ENCODE peak calls at places on chromosome 11, in six cellular contexts. One of them, this sample, is unnamed.

GRCh38 chr11:8017071-8017470 is 29.9 kb downstream of the EIF3F start:
- DNase-seq in stromal cell of bone marrow: no peak
- DNase-seq in hepatocyte: no peak
- DNase-seq in mucosa of gallbladder: no peak
- DNase-seq in stimulated activated CD4-positive, alpha-beta T cell treated with anti-CD3 and anti-CD28 coated beads, Interleukin-1b, Interleukin-23, amount 100 ng/mL, for 1 hour: no peak
- DNase-seq in hypothalamus: no peak
- DNase-seq in this sample: no peak

GRCh38 chr11:31711137-31711536 is 100.0 kb downstream of the PAX6 start:
- DNase-seq in stromal cell of bone marrow: no peak
- DNase-seq in hepatocyte: no peak
- DNase-seq in mucosa of gallbladder: no peak
- DNase-seq in stimulated activated CD4-positive, alpha-beta T cell treated with anti-CD3 and anti-CD28 coated beads, Interleukin-1b, Interleukin-23, amount 100 ng/mL, for 1 hour: no peak
- DNase-seq in hypothalamus: no peak
- DNase-seq in this sample: no peak

GRCh38 chr11:72239296-72239848 is 4.6 kb downstream of the PHOX2A start:
- DNase-seq in hypothalamus: no peak
- DNase-seq in stromal cell of bone marrow: no peak
- DNase-seq in stimulated activated CD4-positive, alpha-beta T cell treated with anti-CD3 and anti-CD28 coated beads, Interleukin-1b, Interleukin-23, amount 100 ng/mL, for 1 hour: no peak
- DNase-seq in mucosa of gallbladder: no peak
- DNase-seq in hepatocyte: peak; percentile 64
- DNase-seq in this sample: no peak

GRCh38 chr11:10304495-10305261 is at the start of gene ADM:
- DNase-seq in hepatocyte: peak; percentile 93
- DNase-seq in mucosa of gallbladder: peak; percentile 91
- DNase-seq in hypothalamus: peak; percentile 46
- DNase-seq in stimulated activated CD4-positive, alpha-beta T cell treated with anti-CD3 and anti-CD28 coated beads, Interleukin-1b, Interleukin-23, amount 100 ng/mL, for 1 hour: no peak
- DNase-seq in stromal cell of bone marrow: peak; percentile 85
- DNase-seq in this sample: no peak

GRCh38 chr11:114738954-114739353 is 60.6 kb downstream of the NXPE2 start:
- DNase-seq in stromal cell of bone marrow: peak; percentile 13
- DNase-seq in hypothalamus: no peak
- DNase-seq in mucosa of gallbladder: peak; percentile 32
- DNase-seq in hepatocyte: peak; percentile 61
- DNase-seq in stimulated activated CD4-positive, alpha-beta T cell treated with anti-CD3 and anti-CD28 coated beads, Interleukin-1b, Interleukin-23, amount 100 ng/mL, for 1 hour: no peak
- DNase-seq in this sample: peak; percentile 20

GRCh38 chr11:132028380-132029240 is 658.2 kb downstream of the NTM start:
- DNase-seq in hepatocyte: peak; percentile 58
- DNase-seq in stromal cell of bone marrow: no peak
- DNase-seq in stimulated activated CD4-positive, alpha-beta T cell treated with anti-CD3 and anti-CD28 coated beads, Interleukin-1b, Interleukin-23, amount 100 ng/mL, for 1 hour: no peak
- DNase-seq in mucosa of gallbladder: peak; percentile 23
- DNase-seq in hypothalamus: no peak
- DNase-seq in this sample: no peak

GRCh38 chr11:43366597-43367121 is 7.9 kb downstream of the TTC17 start:
- DNase-seq in mucosa of gallbladder: no peak
- DNase-seq in stimulated activated CD4-positive, alpha-beta T cell treated with anti-CD3 and anti-CD28 coated beads, Interleukin-1b, Interleukin-23, amount 100 ng/mL, for 1 hour: no peak
- DNase-seq in hypothalamus: no peak
- DNase-seq in stromal cell of bone marrow: no peak
- DNase-seq in hepatocyte: no peak
- DNase-seq in this sample: no peak

GRCh38 chr11:65899356-65900124 is 648 bp downstream of the FOSL1 start:
- DNase-seq in hypothalamus: no peak
- DNase-seq in hepatocyte: peak; percentile 84
- DNase-seq in stromal cell of bone marrow: peak; percentile 64
- DNase-seq in stimulated activated CD4-positive, alpha-beta T cell treated with anti-CD3 and anti-CD28 coated beads, Interleukin-1b, Interleukin-23, amount 100 ng/mL, for 1 hour: peak; percentile 62
- DNase-seq in mucosa of gallbladder: no peak
- DNase-seq in this sample: no peak

GRCh38 chr11:67262731-67263675 is 3.3 kb upstream of the GRK2 start:
- DNase-seq in hepatocyte: peak; percentile 88
- DNase-seq in stimulated activated CD4-positive, alpha-beta T cell treated with anti-CD3 and anti-CD28 coated beads, Interleukin-1b, Interleukin-23, amount 100 ng/mL, for 1 hour: peak; percentile 56
- DNase-seq in mucosa of gallbladder: peak; percentile 82
- DNase-seq in hypothalamus: peak; percentile 43
- DNase-seq in stromal cell of bone marrow: peak; percentile 73
- DNase-seq in this sample: peak; percentile 39

GRCh38 chr11:64224151-64224890 is 1.7 kb downstream of the TRPT1 start:
- DNase-seq in hepatocyte: no peak
- DNase-seq in stimulated activated CD4-positive, alpha-beta T cell treated with anti-CD3 and anti-CD28 coated beads, Interleukin-1b, Interleukin-23, amount 100 ng/mL, for 1 hour: no peak
- DNase-seq in stromal cell of bone marrow: no peak
- DNase-seq in mucosa of gallbladder: no peak
- DNase-seq in hypothalamus: no peak
- DNase-seq in this sample: no peak

GRCh38 chr11:10617551-10617950 is 49.1 kb upstream of the LYVE1 start:
- DNase-seq in stimulated activated CD4-positive, alpha-beta T cell treated with anti-CD3 and anti-CD28 coated beads, Interleukin-1b, Interleukin-23, amount 100 ng/mL, for 1 hour: no peak
- DNase-seq in hepatocyte: no peak
- DNase-seq in hypothalamus: no peak
- DNase-seq in mucosa of gallbladder: no peak
- DNase-seq in stromal cell of bone marrow: no peak
- DNase-seq in this sample: no peak

GRCh38 chr11:65606876-65607613 is 7.0 kb downstream of the MAP3K11 start:
- DNase-seq in hypothalamus: peak; percentile 78
- DNase-seq in stromal cell of bone marrow: peak; percentile 87
- DNase-seq in stimulated activated CD4-positive, alpha-beta T cell treated with anti-CD3 and anti-CD28 coated beads, Interleukin-1b, Interleukin-23, amount 100 ng/mL, for 1 hour: no peak
- DNase-seq in hepatocyte: peak; percentile 93
- DNase-seq in mucosa of gallbladder: peak; percentile 95
- DNase-seq in this sample: no peak

GRCh38 chr11:65525659-65526480 is 987 bp downstream of the SCYL1 start:
- DNase-seq in hypothalamus: no peak
- DNase-seq in stimulated activated CD4-positive, alpha-beta T cell treated with anti-CD3 and anti-CD28 coated beads, Interleukin-1b, Interleukin-23, amount 100 ng/mL, for 1 hour: no peak
- DNase-seq in stromal cell of bone marrow: no peak
- DNase-seq in mucosa of gallbladder: no peak
- DNase-seq in hepatocyte: no peak
- DNase-seq in this sample: no peak

GRCh38 chr11:15113381-15113780 is 1.3 kb upstream of the INSC start:
- DNase-seq in mucosa of gallbladder: no peak
- DNase-seq in hypothalamus: no peak
- DNase-seq in hepatocyte: no peak
- DNase-seq in stimulated activated CD4-positive, alpha-beta T cell treated with anti-CD3 and anti-CD28 coated beads, Interleukin-1b, Interleukin-23, amount 100 ng/mL, for 1 hour: no peak
- DNase-seq in stromal cell of bone marrow: no peak
- DNase-seq in this sample: no peak

GRCh38 chr11:1567052-1567720 is 4.9 kb downstream of the DUSP8 start:
- DNase-seq in stimulated activated CD4-positive, alpha-beta T cell treated with anti-CD3 and anti-CD28 coated beads, Interleukin-1b, Interleukin-23, amount 100 ng/mL, for 1 hour: no peak
- DNase-seq in hepatocyte: no peak
- DNase-seq in hypothalamus: no peak
- DNase-seq in stromal cell of bone marrow: no peak
- DNase-seq in mucosa of gallbladder: no peak
- DNase-seq in this sample: no peak

GRCh38 chr11:110356769-110357671 is 60.6 kb upstream of the RDX start:
- DNase-seq in stimulated activated CD4-positive, alpha-beta T cell treated with anti-CD3 and anti-CD28 coated beads, Interleukin-1b, Interleukin-23, amount 100 ng/mL, for 1 hour: no peak
- DNase-seq in hypothalamus: no peak
- DNase-seq in mucosa of gallbladder: no peak
- DNase-seq in hepatocyte: peak; percentile 52
- DNase-seq in stromal cell of bone marrow: no peak
- DNase-seq in this sample: no peak

GRCh38 chr11:68495330-68495729 is 34.8 kb downstream of the PPP6R3 start:
- DNase-seq in stromal cell of bone marrow: no peak
- DNase-seq in hypothalamus: no peak
- DNase-seq in hepatocyte: no peak
- DNase-seq in stimulated activated CD4-positive, alpha-beta T cell treated with anti-CD3 and anti-CD28 coated beads, Interleukin-1b, Interleukin-23, amount 100 ng/mL, for 1 hour: no peak
- DNase-seq in mucosa of gallbladder: no peak
- DNase-seq in this sample: no peak

GRCh38 chr11:120217941-120218694 is 7.3 kb downstream of the OAF start:
- DNase-seq in hepatocyte: no peak
- DNase-seq in stromal cell of bone marrow: no peak
- DNase-seq in stimulated activated CD4-positive, alpha-beta T cell treated with anti-CD3 and anti-CD28 coated beads, Interleukin-1b, Interleukin-23, amount 100 ng/mL, for 1 hour: no peak
- DNase-seq in hypothalamus: peak; percentile 28
- DNase-seq in mucosa of gallbladder: no peak
- DNase-seq in this sample: no peak

GRCh38 chr11:129636926-129637325 is 178.7 kb upstream of the TMEM45B start:
- DNase-seq in mucosa of gallbladder: no peak
- DNase-seq in hepatocyte: no peak
- DNase-seq in stimulated activated CD4-positive, alpha-beta T cell treated with anti-CD3 and anti-CD28 coated beads, Interleukin-1b, Interleukin-23, amount 100 ng/mL, for 1 hour: no peak
- DNase-seq in hypothalamus: no peak
- DNase-seq in stromal cell of bone marrow: no peak
- DNase-seq in this sample: no peak

GRCh38 chr11:128022761-128023160 is 564.6 kb downstream of the ETS1 start:
- DNase-seq in mucosa of gallbladder: no peak
- DNase-seq in hypothalamus: no peak
- DNase-seq in stimulated activated CD4-positive, alpha-beta T cell treated with anti-CD3 and anti-CD28 coated beads, Interleukin-1b, Interleukin-23, amount 100 ng/mL, for 1 hour: no peak
- DNase-seq in hepatocyte: no peak
- DNase-seq in stromal cell of bone marrow: no peak
- DNase-seq in this sample: no peak

GRCh38 chr11:123166095-123166559 is 28.9 kb downstream of the CLMP start:
- DNase-seq in stromal cell of bone marrow: no peak
- DNase-seq in hepatocyte: peak; percentile 77
- DNase-seq in stimulated activated CD4-positive, alpha-beta T cell treated with anti-CD3 and anti-CD28 coated beads, Interleukin-1b, Interleukin-23, amount 100 ng/mL, for 1 hour: no peak
- DNase-seq in mucosa of gallbladder: peak; percentile 67
- DNase-seq in hypothalamus: no peak
- DNase-seq in this sample: no peak

GRCh38 chr11:33000181-33000580 is 15.5 kb upstream of the DEPDC7 start:
- DNase-seq in stromal cell of bone marrow: peak; percentile 75
- DNase-seq in hepatocyte: no peak
- DNase-seq in stimulated activated CD4-positive, alpha-beta T cell treated with anti-CD3 and anti-CD28 coated beads, Interleukin-1b, Interleukin-23, amount 100 ng/mL, for 1 hour: no peak
- DNase-seq in hypothalamus: no peak
- DNase-seq in mucosa of gallbladder: no peak
- DNase-seq in this sample: no peak

GRCh38 chr11:44982496-44983062 is 31.9 kb upstream of the TP53I11 start:
- DNase-seq in stimulated activated CD4-positive, alpha-beta T cell treated with anti-CD3 and anti-CD28 coated beads, Interleukin-1b, Interleukin-23, amount 100 ng/mL, for 1 hour: no peak
- DNase-seq in mucosa of gallbladder: no peak
- DNase-seq in stromal cell of bone marrow: no peak
- DNase-seq in hypothalamus: no peak
- DNase-seq in hepatocyte: no peak
- DNase-seq in this sample: no peak

GRCh38 chr11:95584589-95584988 is 205.0 kb downstream of the FAM76B start:
- DNase-seq in hypothalamus: no peak
- DNase-seq in stromal cell of bone marrow: no peak
- DNase-seq in hepatocyte: no peak
- DNase-seq in stimulated activated CD4-positive, alpha-beta T cell treated with anti-CD3 and anti-CD28 coated beads, Interleukin-1b, Interleukin-23, amount 100 ng/mL, for 1 hour: no peak
- DNase-seq in mucosa of gallbladder: no peak
- DNase-seq in this sample: no peak

GRCh38 chr11:86245369-86246292 is 1.1 kb downstream of the EED start:
- DNase-seq in hepatocyte: peak; percentile 19
- DNase-seq in hypothalamus: no peak
- DNase-seq in mucosa of gallbladder: no peak
- DNase-seq in stromal cell of bone marrow: no peak
- DNase-seq in stimulated activated CD4-positive, alpha-beta T cell treated with anti-CD3 and anti-CD28 coated beads, Interleukin-1b, Interleukin-23, amount 100 ng/mL, for 1 hour: no peak
- DNase-seq in this sample: no peak

GRCh38 chr11:17600316-17601205 is 53.5 kb downstream of the OTOG start:
- DNase-seq in stimulated activated CD4-positive, alpha-beta T cell treated with anti-CD3 and anti-CD28 coated beads, Interleukin-1b, Interleukin-23, amount 100 ng/mL, for 1 hour: no peak
- DNase-seq in stromal cell of bone marrow: no peak
- DNase-seq in mucosa of gallbladder: peak; percentile 7
- DNase-seq in hypothalamus: no peak
- DNase-seq in hepatocyte: no peak
- DNase-seq in this sample: no peak

GRCh38 chr11:64858467-64859401 is 14.3 kb upstream of the CDC42BPG start:
- DNase-seq in hepatocyte: no peak
- DNase-seq in stromal cell of bone marrow: no peak
- DNase-seq in stimulated activated CD4-positive, alpha-beta T cell treated with anti-CD3 and anti-CD28 coated beads, Interleukin-1b, Interleukin-23, amount 100 ng/mL, for 1 hour: no peak
- DNase-seq in mucosa of gallbladder: no peak
- DNase-seq in hypothalamus: no peak
- DNase-seq in this sample: no peak

GRCh38 chr11:82195251-82195650 is 538.4 kb downstream of the FAM181B start:
- DNase-seq in stromal cell of bone marrow: no peak
- DNase-seq in hepatocyte: no peak
- DNase-seq in mucosa of gallbladder: no peak
- DNase-seq in hypothalamus: no peak
- DNase-seq in stimulated activated CD4-positive, alpha-beta T cell treated with anti-CD3 and anti-CD28 coated beads, Interleukin-1b, Interleukin-23, amount 100 ng/mL, for 1 hour: no peak
- DNase-seq in this sample: no peak

GRCh38 chr11:121038642-121039409 is 14.9 kb downstream of the TBCEL start:
- DNase-seq in hypothalamus: no peak
- DNase-seq in hepatocyte: no peak
- DNase-seq in mucosa of gallbladder: peak; percentile 10
- DNase-seq in stimulated activated CD4-positive, alpha-beta T cell treated with anti-CD3 and anti-CD28 coated beads, Interleukin-1b, Interleukin-23, amount 100 ng/mL, for 1 hour: no peak
- DNase-seq in stromal cell of bone marrow: no peak
- DNase-seq in this sample: no peak

GRCh38 chr11:48095779-48096470 is 115.6 kb downstream of the PTPRJ start:
- DNase-seq in stromal cell of bone marrow: no peak
- DNase-seq in hypothalamus: no peak
- DNase-seq in stimulated activated CD4-positive, alpha-beta T cell treated with anti-CD3 and anti-CD28 coated beads, Interleukin-1b, Interleukin-23, amount 100 ng/mL, for 1 hour: no peak
- DNase-seq in hepatocyte: no peak
- DNase-seq in mucosa of gallbladder: no peak
- DNase-seq in this sample: no peak

GRCh38 chr11:69429716-69430491 is 51.6 kb upstream of the LINC01488 start:
- DNase-seq in hepatocyte: no peak
- DNase-seq in mucosa of gallbladder: no peak
- DNase-seq in hypothalamus: no peak
- DNase-seq in stimulated activated CD4-positive, alpha-beta T cell treated with anti-CD3 and anti-CD28 coated beads, Interleukin-1b, Interleukin-23, amount 100 ng/mL, for 1 hour: no peak
- DNase-seq in stromal cell of bone marrow: no peak
- DNase-seq in this sample: no peak

This sample was measured in NCI-H1694.